ENCODE peak calls at places on chromosomes 7 and 10, in six cellular contexts. C is HepG2, O is lung, W is psoas muscle, R is upper lobe of right lung, D is Peyer's patch. E is an unnamed sample.

GRCh38 chr7:114854369-114854768 is 67.5 kb upstream of the MDFIC start:
- DNase-seq in O (no peak), C (no peak), R (no peak), D (no peak), W (no peak), E (no peak)

GRCh38 chr10:26697922-26698608 is 564 bp downstream of the PDSS1 start:
- DNase-seq in W (no peak), C (no peak), D (no peak), R (no peak), O (no peak), E (peak)

GRCh38 chr10:22133640-22134624 is 83.9 kb downstream of the EBLN1 start:
- DNase-seq in C (no peak), O (no peak), R (no peak), W (no peak), D (no peak), E (no peak)

GRCh38 chr7:151252961-151253691 is 4.6 kb upstream of the SMARCD3 start:
- DNase-seq in W (peak), R (no peak), C (no peak), D (no peak), O (no peak), E (no peak)

GRCh38 chr7:1033546-1034145 is 10.7 kb upstream of the GPR146 start:
- DNase-seq in C (no peak), D (no peak), W (peak), O (no peak), R (no peak), E (no peak)

GRCh38 chr7:65840446-65840845 is 32.4 kb upstream of the VKORC1L1 start:
- DNase-seq in W (no peak), R (no peak), D (no peak), C (no peak), O (no peak), E (peak)

GRCh38 chr10:71868192-71868697 is 17.2 kb upstream of the PSAP start:
- DNase-seq in D (peak), O (peak), R (peak), W (peak), C (peak), E (peak)

GRCh38 chr7:55593515-55594318 is 21.4 kb upstream of the VOPP1 start:
- DNase-seq in O (peak), D (peak), C (peak), W (peak), R (peak), E (peak)

GRCh38 chr10:107277591-107277990 is 113.1 kb upstream of the SORCS1 start:
- DNase-seq in W (no peak), R (no peak), D (no peak), O (no peak), C (no peak), E (no peak)

GRCh38 chr10:103814626-103815370 is 40.6 kb downstream of the SH3PXD2A start:
- DNase-seq in O (no peak), R (peak), C (no peak), D (no peak), W (peak), E (peak)

DNA sequence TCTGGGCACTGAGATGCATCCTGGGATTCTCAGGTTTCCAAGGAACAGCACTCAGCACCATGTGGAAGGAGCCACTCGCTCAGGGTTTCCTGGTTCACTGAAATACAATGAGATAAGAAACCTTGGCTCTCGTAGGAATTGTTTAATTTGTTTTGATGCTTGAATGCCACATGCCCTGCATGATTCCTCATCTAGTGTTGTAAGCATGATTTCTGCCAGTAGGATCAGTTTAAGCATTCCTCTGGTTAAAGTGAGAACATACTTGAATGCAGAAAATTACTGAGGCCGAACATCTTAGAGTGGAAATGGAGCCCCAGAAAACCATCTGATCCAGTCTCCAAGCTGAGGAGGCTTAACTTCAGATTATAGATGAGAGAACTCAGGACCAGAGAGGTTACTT is 125.3 kb downstream of the ADAM12 start:
- DNase-seq in O (no peak), W (no peak), D (no peak), C (no peak), R (no peak), E (peak)
- TF ChIP-seq CTCF in O (no peak), W (no peak), D (no peak), C (no peak), R (no peak), E (no peak)

GRCh38 chr7:149254181-149254858 is 7.7 kb upstream of the ZNF783 start:
- DNase-seq in R (no peak), C (no peak), W (no peak), D (peak), O (no peak), E (no peak)
- H3K4me3 ChIP-seq in R (no peak), C (no peak), W (no peak), D (no peak), O (no peak), E (no peak)

GRCh38 chr10:67401711-67402110 is 294.3 kb downstream of the CTNNA3 start:
- DNase-seq in O (no peak), D (no peak), C (no peak), R (no peak), W (no peak), E (no peak)

DNA sequence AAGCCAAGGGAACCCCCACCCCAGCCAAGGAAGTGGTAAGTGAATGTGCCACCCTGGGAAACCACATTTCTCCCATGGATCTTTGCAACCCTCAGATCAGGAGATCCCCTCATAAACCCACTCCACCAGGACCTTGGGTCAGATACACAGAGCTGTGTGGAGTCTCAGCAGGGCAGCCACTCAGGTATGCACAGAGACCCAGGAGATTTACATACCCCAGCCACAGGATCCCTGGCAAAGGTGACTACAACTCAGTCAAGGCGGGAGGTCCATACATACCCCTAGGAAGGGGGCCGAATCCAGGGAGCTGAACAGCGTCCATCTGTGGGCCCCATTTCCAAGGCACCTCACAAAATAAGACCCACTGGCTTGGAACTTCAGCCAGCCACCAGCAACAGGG is 293.4 kb downstream of the CTNNA3 start:
- DNase-seq in D (no peak), O (no peak), W (no peak), C (no peak), R (no peak), E (no peak)
- TF ChIP-seq CTCF in D (no peak), O (no peak), W (no peak), C (no peak), R (no peak), E (no peak)

GRCh38 chr10:60732240-60733188 is 45.8 kb upstream of the CDK1 start:
- DNase-seq in C (no peak), R (no peak), D (peak), O (peak), W (peak), E (no peak)
- H3K4me3 ChIP-seq in C (peak), R (peak), D (peak), O (peak), W (peak), E (no peak)

GRCh38 chr10:86972613-86973380 is 4.5 kb downstream of the ADIRF start:
- DNase-seq in O (no peak), R (no peak), W (no peak), D (no peak), C (no peak), E (no peak)

GRCh38 chr10:86970887-86971145 is 2.5 kb downstream of the ADIRF start:
- DNase-seq in C (no peak), W (no peak), R (no peak), O (no peak), D (no peak), E (no peak)

GRCh38 chr10:86970152-86970886 is 2.0 kb downstream of the ADIRF start:
- DNase-seq in C (no peak), O (peak), R (peak), D (peak), W (peak), E (peak)

GRCh38 chr10:86969421-86970041 is 1.2 kb downstream of the ADIRF start:
- DNase-seq in D (peak), W (peak), C (no peak), O (no peak), R (no peak), E (peak)

DNA sequence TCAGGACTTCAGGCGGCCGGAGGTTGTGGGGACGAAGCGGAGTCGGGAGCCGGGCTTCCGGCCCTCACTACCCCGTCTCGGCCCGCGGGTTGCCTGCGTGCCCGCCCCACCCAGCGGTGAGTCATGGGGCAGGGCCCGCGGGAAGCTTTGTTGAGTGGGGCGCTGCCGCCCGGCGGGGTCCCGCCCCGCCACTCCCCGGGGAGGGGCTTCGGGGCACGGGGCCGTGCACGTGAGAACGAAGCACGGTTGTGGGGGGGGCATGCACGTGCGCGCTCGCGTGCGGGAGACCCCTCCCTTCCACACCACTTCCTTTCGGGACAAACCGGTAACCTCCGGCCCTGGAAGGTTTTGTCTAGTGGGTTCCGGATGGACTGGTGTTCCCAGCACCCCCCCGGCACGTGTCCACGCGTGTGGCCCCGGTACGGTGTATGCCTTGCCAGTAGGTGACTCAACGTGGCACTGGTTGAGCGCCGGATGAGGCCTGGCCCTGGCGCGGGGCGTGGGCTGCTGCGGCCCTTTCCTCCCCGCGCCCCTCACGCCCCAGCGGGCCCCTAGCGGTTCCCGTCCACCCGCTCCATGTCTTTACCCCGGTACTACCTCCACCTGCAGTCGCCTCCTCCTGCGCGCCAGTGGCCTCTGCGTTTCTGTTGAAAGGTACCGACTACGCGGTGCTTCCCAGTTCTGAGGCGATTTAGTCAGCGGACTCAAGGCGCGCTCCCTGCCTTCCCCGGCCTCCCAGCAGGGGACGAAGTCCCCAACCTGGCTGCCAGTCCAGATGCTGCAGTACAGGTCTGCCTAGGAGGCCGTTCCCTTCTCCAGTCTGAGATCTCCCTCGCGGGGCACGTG is 3.1 kb downstream of the ADIRF start:
- DNase-seq in W (peak), C (no peak), D (peak), R (peak), O (peak), E (peak)
- TF ChIP-seq CTCF in W (peak), C (no peak), D (peak), R (peak), O (no peak), E (no peak)